ENCODE peak calls at places on chromosomes 12 and 14, in four cellular contexts. One of them, this sample, is unnamed.

GRCh38 chr12:121202407-121203355 is 7.2 kb upstream of the P2RX4 start:
- DNase-seq in GM12878: no peak
- DNase-seq in HepG2: no peak
- DNase-seq in K562: peak
- DNase-seq in this sample: peak

GRCh38 chr14:92099802-92100201 is 6.6 kb downstream of the ATXN3 start:
- DNase-seq in GM12878: no peak
- DNase-seq in HepG2: no peak
- DNase-seq in K562: no peak
- DNase-seq in this sample: no peak

GRCh38 chr14:98956181-98956580 is 315.8 kb downstream of the BCL11B start:
- DNase-seq in GM12878: no peak
- DNase-seq in HepG2: no peak
- DNase-seq in K562: no peak
- DNase-seq in this sample: no peak

GRCh38 chr12:39122562-39123204 is 217.3 kb upstream of the CPNE8 start:
- DNase-seq in GM12878: no peak
- DNase-seq in HepG2: no peak
- DNase-seq in K562: peak
- DNase-seq in this sample: no peak

GRCh38 chr12:126021675-126022074 is 956.4 kb downstream of the AACS start:
- DNase-seq in GM12878: no peak
- DNase-seq in HepG2: no peak
- DNase-seq in K562: no peak
- DNase-seq in this sample: no peak

GRCh38 chr12:94265966-94266365 is 117.6 kb downstream of the PLXNC1 start:
- DNase-seq in GM12878: no peak
- DNase-seq in HepG2: no peak
- DNase-seq in K562: no peak
- DNase-seq in this sample: no peak

GRCh38 chr12:26056335-26056734 is 68.5 kb downstream of the BHLHE41 start:
- DNase-seq in GM12878: no peak
- DNase-seq in HepG2: no peak
- DNase-seq in K562: no peak
- DNase-seq in this sample: no peak

GRCh38 chr14:51684760-51685159 is 33.0 kb downstream of the FRMD6 start:
- DNase-seq in GM12878: no peak
- DNase-seq in HepG2: no peak
- DNase-seq in K562: no peak
- DNase-seq in this sample: no peak

GRCh38 chr12:54173066-54173726 is 15.6 kb downstream of the SMUG1 start:
- DNase-seq in GM12878: no peak
- DNase-seq in HepG2: no peak
- DNase-seq in K562: no peak
- DNase-seq in this sample: peak

GRCh38 chr12:129826273-129826672 is 77.6 kb downstream of the TMEM132D start:
- DNase-seq in GM12878: no peak
- DNase-seq in HepG2: no peak
- DNase-seq in K562: no peak
- DNase-seq in this sample: no peak

GRCh38 chr14:91375748-91376452 is 41.7 kb downstream of the CCDC88C start:
- DNase-seq in GM12878: no peak
- DNase-seq in HepG2: no peak
- DNase-seq in K562: no peak
- DNase-seq in this sample: no peak

GRCh38 chr14:100584056-100585031 is 2.9 kb downstream of the BEGAIN start:
- DNase-seq in GM12878: no peak
- DNase-seq in HepG2: no peak
- DNase-seq in K562: peak
- DNase-seq in this sample: no peak

GRCh38 chr14:64417042-64417770 is 29.1 kb downstream of the MTHFD1 start:
- DNase-seq in GM12878: no peak
- DNase-seq in HepG2: no peak
- DNase-seq in K562: peak
- DNase-seq in this sample: no peak

GRCh38 chr12:111943929-111944328 is 69.0 kb downstream of the TMEM116 start:
- DNase-seq in GM12878: no peak
- DNase-seq in HepG2: no peak
- DNase-seq in K562: no peak
- DNase-seq in this sample: no peak

DNA sequence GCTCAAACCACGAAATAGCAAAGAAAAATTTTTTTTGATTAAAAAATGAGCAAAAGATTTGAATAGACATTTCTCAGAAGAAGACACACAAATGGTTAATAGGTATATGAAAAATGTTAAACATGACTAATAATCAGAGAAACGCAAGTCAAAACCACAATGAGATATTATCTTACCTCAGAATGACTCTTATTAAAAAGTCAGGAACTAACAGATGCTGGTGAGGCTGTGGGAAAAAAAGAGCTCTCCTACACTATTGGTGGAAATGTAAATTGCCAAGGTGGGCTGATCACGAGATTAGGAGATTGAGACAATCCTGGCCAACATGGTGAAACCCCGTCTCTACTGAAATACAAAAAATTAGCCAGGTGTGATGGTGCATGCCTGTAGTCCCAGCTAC is 315.5 kb upstream of the FLRT2 start:
- DNase-seq in GM12878: no peak
- DNase-seq in HepG2: no peak
- DNase-seq in K562: no peak
- DNase-seq in this sample: no peak
- TF ChIP-seq TAF1 in GM12878: no peak
- TF ChIP-seq TAF1 in HepG2: no peak
- TF ChIP-seq TAF1 in K562: no peak
- TF ChIP-seq TAF1 in this sample: no peak

DNA sequence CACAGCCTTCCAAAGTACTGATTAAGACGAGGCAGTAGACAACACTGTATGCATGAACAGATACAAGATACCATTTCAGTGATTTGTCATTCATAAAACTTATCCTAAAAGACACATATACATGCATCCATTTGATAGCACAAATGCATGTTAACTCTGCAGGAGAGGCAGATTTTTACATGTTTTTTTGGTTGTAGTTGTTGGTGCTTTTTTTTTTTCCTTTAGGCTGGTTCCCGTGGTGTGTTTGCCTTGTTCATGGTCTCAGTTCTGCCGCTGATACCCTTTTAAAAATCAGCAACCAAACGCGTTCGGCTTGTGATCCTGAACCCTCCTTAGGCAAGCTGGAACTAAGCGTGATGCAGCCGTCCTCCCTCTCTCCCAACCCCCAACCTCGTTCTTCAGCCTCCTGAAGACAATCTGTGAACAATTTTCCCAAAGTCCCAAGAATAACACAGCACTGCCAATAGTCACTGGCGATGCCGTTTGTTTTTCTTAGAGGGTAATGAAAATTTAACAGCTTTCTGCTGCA is 1.2 kb downstream of the PRICKLE1 start:
- DNase-seq in GM12878: no peak
- DNase-seq in HepG2: no peak
- DNase-seq in K562: no peak
- DNase-seq in this sample: no peak
- TF ChIP-seq ZBTB33 in GM12878: no peak
- TF ChIP-seq ZBTB33 in HepG2: no peak
- TF ChIP-seq ZBTB33 in K562: no peak
- TF ChIP-seq ZBTB33 in this sample: no peak

DNA sequence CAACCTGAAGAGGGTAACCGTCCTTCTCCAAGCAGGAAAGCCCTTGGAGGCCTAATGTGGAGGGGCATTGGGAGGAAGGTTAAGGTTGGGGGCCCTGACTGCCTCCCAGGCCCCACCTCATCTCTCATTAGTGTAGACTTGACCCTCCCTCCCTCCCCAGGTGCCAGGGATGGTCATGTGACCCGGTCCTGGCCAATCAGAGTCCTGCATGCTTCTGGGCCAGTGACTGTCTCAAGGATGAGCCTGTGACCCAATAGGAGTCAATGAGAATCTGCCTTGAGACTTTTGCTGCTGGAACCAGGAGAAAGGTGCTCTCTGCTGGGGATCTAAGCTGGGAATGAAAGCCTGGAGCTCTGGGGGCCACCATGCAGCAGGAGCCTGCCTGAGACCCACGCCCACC is 70.8 kb downstream of the NCOR2 start:
- DNase-seq in GM12878: no peak
- DNase-seq in HepG2: no peak
- DNase-seq in K562: peak
- DNase-seq in this sample: peak
- TF ChIP-seq CHD2 in GM12878: no peak
- TF ChIP-seq CHD2 in HepG2: no peak
- TF ChIP-seq CHD2 in K562: no peak
- TF ChIP-seq CHD2 in this sample: no peak

DNA sequence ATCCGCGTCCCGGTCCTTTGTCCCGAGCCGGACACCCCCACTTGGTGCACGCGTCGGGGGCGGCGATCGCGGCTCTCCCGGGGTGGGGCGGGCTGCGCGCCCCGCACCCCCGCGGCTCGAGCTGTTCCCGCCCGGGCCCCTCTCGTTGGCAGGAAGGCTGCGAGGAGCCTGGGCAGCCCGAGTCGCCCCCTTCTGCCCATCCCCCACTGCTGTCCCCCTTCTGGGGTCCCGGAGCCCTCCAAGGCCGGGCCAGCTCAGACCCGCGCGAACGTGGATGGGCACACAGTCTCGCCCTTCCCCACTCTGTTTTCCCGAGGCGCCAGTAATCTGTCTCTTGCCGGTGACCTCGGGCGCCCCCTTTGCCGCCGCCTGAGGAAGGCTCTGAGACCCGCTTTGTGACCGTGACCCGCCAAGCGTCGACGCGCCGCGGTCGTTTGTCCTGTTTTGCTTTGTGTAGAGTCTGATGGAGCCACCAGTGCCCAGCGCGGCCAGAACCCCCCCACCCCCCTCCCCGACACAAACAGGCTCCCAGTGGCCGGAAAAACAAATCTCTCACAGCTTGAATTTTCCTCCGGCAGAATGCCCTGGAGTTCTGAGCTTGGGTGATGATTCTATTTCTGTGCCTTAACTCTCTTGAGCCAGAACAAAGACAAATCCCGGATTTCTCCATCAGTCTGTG is 610 bp downstream of the C14orf132 start:
- DNase-seq in GM12878: no peak
- DNase-seq in HepG2: no peak
- DNase-seq in K562: no peak
- DNase-seq in this sample: peak
- TF ChIP-seq TAF1 in GM12878: no peak
- TF ChIP-seq TAF1 in HepG2: no peak
- TF ChIP-seq TAF1 in K562: no peak
- TF ChIP-seq TAF1 in this sample: no peak

GRCh38 chr12:99977550-99977949 is 7.2 kb downstream of the ANKS1B start:
- DNase-seq in GM12878: no peak
- DNase-seq in HepG2: no peak
- DNase-seq in K562: no peak
- DNase-seq in this sample: no peak
- TF ChIP-seq ZBTB33 in GM12878: no peak
- TF ChIP-seq ZBTB33 in HepG2: no peak
- TF ChIP-seq ZBTB33 in K562: no peak
- TF ChIP-seq ZBTB33 in this sample: no peak

GRCh38 chr14:73613419-73613963 is 1.2 kb downstream of the ACOT6 start:
- DNase-seq in GM12878: no peak
- DNase-seq in HepG2: peak
- DNase-seq in K562: no peak
- DNase-seq in this sample: no peak

GRCh38 chr14:73613046-73613383 is 698 bp downstream of the ACOT6 start:
- DNase-seq in GM12878: no peak
- DNase-seq in HepG2: no peak
- DNase-seq in K562: no peak
- DNase-seq in this sample: no peak

GRCh38 chr14:73607241-73607640 is 5.1 kb upstream of the ACOT6 start:
- DNase-seq in GM12878: no peak
- DNase-seq in HepG2: no peak
- DNase-seq in K562: no peak
- DNase-seq in this sample: no peak

GRCh38 chr14:73612339-73613045 is at the start of gene ACOT6:
- DNase-seq in GM12878: no peak
- DNase-seq in HepG2: peak
- DNase-seq in K562: peak
- DNase-seq in this sample: peak

GRCh38 chr14:73610692-73611091 is 1.6 kb upstream of the ACOT6 start:
- DNase-seq in GM12878: no peak
- DNase-seq in HepG2: peak
- DNase-seq in K562: no peak
- DNase-seq in this sample: no peak
- TF ChIP-seq CHD2 in GM12878: no peak
- TF ChIP-seq CHD2 in HepG2: no peak
- TF ChIP-seq CHD2 in K562: no peak
- TF ChIP-seq CHD2 in this sample: no peak

GRCh38 chr14:72894323-72894622 is 372 bp upstream of the DPF3 start:
- DNase-seq in GM12878: no peak
- DNase-seq in HepG2: no peak
- DNase-seq in K562: no peak
- DNase-seq in this sample: no peak

GRCh38 chr14:72892103-72892878 is 1.6 kb downstream of the DPF3 start:
- DNase-seq in GM12878: no peak
- DNase-seq in HepG2: no peak
- DNase-seq in K562: peak
- DNase-seq in this sample: peak

GRCh38 chr14:72891666-72892102 is 2.2 kb downstream of the DPF3 start:
- DNase-seq in GM12878: no peak
- DNase-seq in HepG2: no peak
- DNase-seq in K562: no peak
- DNase-seq in this sample: peak

GRCh38 chr14:72893636-72894322 is at the start of gene DPF3:
- DNase-seq in GM12878: peak
- DNase-seq in HepG2: peak
- DNase-seq in K562: peak
- DNase-seq in this sample: peak

GRCh38 chr14:72892879-72893635 is 844 bp downstream of the DPF3 start:
- DNase-seq in GM12878: no peak
- DNase-seq in HepG2: no peak
- DNase-seq in K562: peak
- DNase-seq in this sample: peak
- TF ChIP-seq TAF1 in GM12878: no peak
- TF ChIP-seq TAF1 in HepG2: no peak
- TF ChIP-seq TAF1 in K562: no peak
- TF ChIP-seq TAF1 in this sample: no peak

GRCh38 chr14:75720828-75721227 is 59.8 kb downstream of the TTLL5 start:
- DNase-seq in GM12878: no peak
- DNase-seq in HepG2: no peak
- DNase-seq in K562: no peak
- DNase-seq in this sample: no peak
- TF ChIP-seq ZBTB33 in GM12878: no peak
- TF ChIP-seq ZBTB33 in HepG2: no peak
- TF ChIP-seq ZBTB33 in K562: no peak
- TF ChIP-seq ZBTB33 in this sample: no peak

GRCh38 chr12:3135522-3136461 is 58.6 kb downstream of the TSPAN9 start:
- DNase-seq in GM12878: peak
- DNase-seq in HepG2: peak
- DNase-seq in K562: peak
- DNase-seq in this sample: peak
- TF ChIP-seq CHD2 in GM12878: no peak
- TF ChIP-seq CHD2 in HepG2: no peak
- TF ChIP-seq CHD2 in K562: no peak
- TF ChIP-seq CHD2 in this sample: peak

GRCh38 chr12:19165446-19165845 is 35.9 kb downstream of the PLEKHA5 start:
- DNase-seq in GM12878: no peak
- DNase-seq in HepG2: no peak
- DNase-seq in K562: no peak
- DNase-seq in this sample: no peak
- TF ChIP-seq TAF1 in GM12878: no peak
- TF ChIP-seq TAF1 in HepG2: no peak
- TF ChIP-seq TAF1 in K562: no peak
- TF ChIP-seq TAF1 in this sample: no peak